ENCODE peak calls at places on chromosomes 6 and 20, in five cellular contexts. K is HepG2, O is stomach, F is GM23338, R is SK-N-SH. S is an unnamed sample.

GRCh38 chr6:91337967-91338366 is 751.1 kb upstream of the MAP3K7 start:
- DNase-seq in K (no peak), O (no peak), F (peak; percentile 33), R (no peak), S (no peak)

GRCh38 chr20:6058684-6059295 is 4.9 kb upstream of the LRRN4 start:
- DNase-seq in K (no peak), O (peak; percentile 38), F (no peak), R (no peak), S (no peak)

GRCh38 chr6:138346302-138347195 is 31.2 kb upstream of the SMIM28 start:
- DNase-seq in K (no peak), O (no peak), F (peak; percentile 9), R (no peak), S (no peak)

GRCh38 chr6:21781075-21781474 is 187.5 kb downstream of the SOX4 start:
- DNase-seq in K (no peak), O (no peak), F (no peak), R (peak; percentile 44), S (no peak)

GRCh38 chr6:24340998-24341934 is 16.6 kb downstream of the DCDC2 start:
- DNase-seq in K (peak; percentile 100), O (no peak), F (no peak), R (no peak), S (no peak)

GRCh38 chr6:39876826-39877225 is 57.4 kb downstream of the MOCS1 start:
- DNase-seq in K (no peak), O (no peak), F (no peak), R (no peak), S (no peak)

GRCh38 chr20:14178952-14179351 is 158.5 kb downstream of the FLRT3 start:
- DNase-seq in K (no peak), O (no peak), F (no peak), R (no peak), S (no peak)

GRCh38 chr6:14818422-14818884 is 427.4 kb upstream of the JARID2 start:
- DNase-seq in K (no peak), O (peak; percentile 80), F (no peak), R (no peak), S (no peak)

GRCh38 chr20:25043499-25044260 is 14.3 kb downstream of the ACSS1 start:
- DNase-seq in K (no peak), O (no peak), F (no peak), R (no peak), S (peak; percentile 74)

GRCh38 chr6:57267586-57268293 is 45.6 kb upstream of the RAB23 start:
- DNase-seq in K (peak; percentile 65), O (peak; percentile 44), F (peak; percentile 81), R (peak; percentile 42), S (no peak)

GRCh38 chr6:156348376-156348775 is 428.8 kb upstream of the ARID1B start:
- DNase-seq in K (no peak), O (no peak), F (no peak), R (no peak), S (no peak)

GRCh38 chr6:150250826-150251225 is 108.0 kb downstream of the PPP1R14C start:
- DNase-seq in K (no peak), O (no peak), F (peak; percentile 40), R (no peak), S (no peak)

GRCh38 chr6:144594571-144594970 is 309.4 kb downstream of the UTRN start:
- DNase-seq in K (no peak), O (no peak), F (no peak), R (no peak), S (no peak)

GRCh38 chr6:139290787-139291294 is 957 bp downstream of the TXLNB start:
- DNase-seq in K (no peak), O (no peak), F (no peak), R (no peak), S (no peak)

GRCh38 chr6:3664641-3665041 is 86.9 kb downstream of the PXDC1 start:
- DNase-seq in K (no peak), O (no peak), F (peak; percentile 6), R (no peak), S (no peak)

GRCh38 chr6:52686878-52687699 is 16.2 kb downstream of the TMEM14A start:
- DNase-seq in K (no peak), O (no peak), F (no peak), R (no peak), S (no peak)

GRCh38 chr6:154491567-154492470 is 18.7 kb downstream of the CNKSR3 start:
- DNase-seq in K (no peak), O (no peak), F (no peak), R (no peak), S (no peak)

GRCh38 chr20:32278199-32278643 is 770 bp downstream of the KIF3B start:
- DNase-seq in K (no peak), O (no peak), F (no peak), R (no peak), S (no peak)

GRCh38 chr6:33837971-33838665 is 34.3 kb upstream of the MLN start:
- DNase-seq in K (no peak), O (no peak), F (peak; percentile 58), R (no peak), S (no peak)

GRCh38 chr6:38212579-38212978 is 393.1 kb downstream of the ZFAND3 start:
- DNase-seq in K (no peak), O (no peak), F (peak; percentile 45), R (no peak), S (no peak)

GRCh38 chr6:139370047-139370706 is 4.3 kb downstream of the CITED2 start:
- DNase-seq in K (peak; percentile 95), O (no peak), F (no peak), R (no peak), S (no peak)

GRCh38 chr6:14360565-14360964 is 243.0 kb downstream of the CD83 start:
- DNase-seq in K (no peak), O (no peak), F (no peak), R (no peak), S (no peak)

GRCh38 chr6:29466241-29466640 is 9.3 kb downstream of the OR2H1 start:
- DNase-seq in K (no peak), O (no peak), F (no peak), R (no peak), S (no peak)

GRCh38 chr20:45432294-45432693 is 16.4 kb downstream of the PIGT start:
- DNase-seq in K (no peak), O (no peak), F (no peak), R (no peak), S (no peak)

GRCh38 chr20:58697867-58698703 is 5.5 kb downstream of the NPEPL1 start:
- DNase-seq in K (no peak), O (no peak), F (no peak), R (no peak), S (peak; percentile 60)

GRCh38 chr6:154234019-154234772 is 122.4 kb downstream of the IPCEF1 start:
- DNase-seq in K (no peak), O (no peak), F (no peak), R (no peak), S (no peak)

GRCh38 chr6:41716516-41717446 is 18.6 kb downstream of the TFEB start:
- DNase-seq in K (no peak), O (no peak), F (no peak), R (no peak), S (no peak)
- TF ChIP-seq POLR2AphosphoS5 in K (no peak), O (no peak), F (no peak), R (no peak), S (no peak)

GRCh38 chr6:34969662-34970265 is 80.7 kb downstream of the ANKS1A start:
- DNase-seq in K (no peak), O (no peak), F (no peak), R (no peak), S (no peak)

GRCh38 chr6:34970487-34970886 is 81.4 kb downstream of the ANKS1A start:
- DNase-seq in K (no peak), O (no peak), F (no peak), R (no peak), S (no peak)

GRCh38 chr6:34973547-34974248 is 84.6 kb downstream of the ANKS1A start:
- DNase-seq in K (peak; percentile 25), O (no peak), F (peak; percentile 50), R (no peak), S (no peak)

GRCh38 chr6:34974249-34974642 is 85.2 kb downstream of the ANKS1A start:
- DNase-seq in K (no peak), O (no peak), F (no peak), R (no peak), S (no peak)

DNA sequence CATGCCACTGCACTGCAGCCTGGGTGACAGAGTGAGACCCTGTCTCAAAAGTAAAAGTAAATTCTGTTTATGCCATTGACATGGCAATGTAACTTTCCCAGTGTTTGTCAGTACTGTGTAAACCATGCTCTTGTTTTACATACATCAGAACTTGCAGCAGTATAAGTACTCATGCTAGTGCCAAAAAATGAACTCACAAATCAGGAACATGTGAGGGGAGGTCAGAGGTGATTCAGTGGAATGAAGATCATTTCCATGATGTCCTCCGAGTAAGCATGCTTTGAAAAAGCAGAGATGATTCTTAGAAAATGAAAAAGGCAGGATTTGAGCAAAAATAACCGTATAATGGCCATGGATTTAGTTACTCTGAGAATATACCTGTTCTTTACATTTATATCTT is 81.9 kb downstream of the ANKS1A start:
- DNase-seq in K (no peak), O (no peak), F (no peak), R (no peak), S (no peak)
- H3K36me3 ChIP-seq in K (peaks cover 26% of the 10 kb centered on the region), O (peaks cover 28% of the 10 kb centered on the region), F (no peaks in the 10 kb centered on the region), R (peaks cover 9% of the 10 kb centered on the region), S (peaks cover 15% of the 10 kb centered on the region)

GRCh38 chr6:12162203-12162602 is 128.0 kb upstream of the EDN1 start:
- DNase-seq in K (no peak), O (no peak), F (no peak), R (no peak), S (no peak)

GRCh38 chr6:12160350-12160749 is 129.8 kb upstream of the EDN1 start:
- DNase-seq in K (no peak), O (no peak), F (no peak), R (no peak), S (no peak)

GRCh38 chr6:12163149-12163548 is 127.0 kb upstream of the EDN1 start:
- DNase-seq in K (no peak), O (no peak), F (no peak), R (no peak), S (peak; percentile 80)

GRCh38 chr6:12163744-12164507 is 126.2 kb upstream of the EDN1 start:
- DNase-seq in K (no peak), O (no peak), F (no peak), R (no peak), S (no peak)

DNA sequence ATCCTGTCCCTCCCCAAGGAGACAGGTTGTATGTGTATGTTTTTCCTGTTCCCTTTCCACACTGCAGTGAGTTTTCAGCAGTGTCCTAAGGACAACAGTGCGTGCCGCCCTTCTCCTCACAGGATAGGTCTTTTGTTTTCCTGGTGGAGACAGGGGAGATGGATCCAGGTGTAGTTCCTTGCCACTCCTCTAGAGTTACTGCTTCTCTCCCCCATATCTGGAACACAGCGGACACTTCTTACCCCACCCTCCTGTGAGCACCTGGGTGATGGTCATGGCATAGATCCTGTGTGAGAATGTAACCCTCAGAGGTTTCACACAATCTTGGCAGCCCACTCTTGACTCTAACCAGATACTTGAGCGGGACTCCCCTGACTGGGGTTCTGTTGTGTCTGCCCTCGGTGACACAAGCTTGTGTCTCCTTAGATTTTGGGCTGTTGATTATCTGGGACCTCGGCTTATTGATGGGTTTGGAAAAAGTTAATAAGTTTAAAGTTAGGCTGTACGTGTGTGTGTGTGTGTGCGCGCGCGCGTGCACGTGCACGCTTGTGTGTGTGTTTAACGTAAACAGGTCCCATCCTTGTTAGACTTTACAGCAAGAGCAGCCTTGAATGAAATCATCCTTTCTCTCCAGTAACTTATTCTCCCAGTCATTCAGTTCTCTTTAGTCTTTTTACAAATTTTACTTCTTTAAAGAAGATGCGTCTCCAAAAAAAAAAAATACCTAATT is 131.3 kb upstream of the EDN1 start:
- DNase-seq in K (no peak), O (no peak), F (no peak), R (no peak), S (no peak)
- TF ChIP-seq CTCF in K (no peak), O (no peak), F (peak; percentile 45), R (no peak), S (no peak)

GRCh38 chr6:73792738-73793137 is 96.7 kb downstream of the CD109 start:
- DNase-seq in K (peak; percentile 9), O (no peak), F (no peak), R (no peak), S (no peak)
- TF ChIP-seq POLR2AphosphoS5 in K (no peak), O (no peak), F (no peak), R (no peak), S (no peak)

S was measured in spleen.